ENCODE peak calls at places on chromosomes 11 and 22, in nine cellular contexts. J is psoas muscle, T is cardiac muscle cell, L is Caco-2, H is thoracic aorta, C is body of pancreas, I is A549, O is stomach, U is GM23338. B is an unnamed sample. For H3K4me1, the result is how much of the 10 kb centered on the place peaks cover.

GRCh38 chr22:17861909-17862308 is 87.6 kb upstream of the BID start:
- DNase-seq in C (no peak), L (no peak), I (no peak), H (no peak), U (no peak), J (no peak), O (no peak), T (no peak), B (no peak)

GRCh38 chr22:29813563-29813962 is 24.5 kb downstream of the ASCC2 start:
- DNase-seq in L (no peak), O (no peak), U (peak), H (no peak), T (no peak), C (no peak), J (no peak), I (peak), B (no peak)

GRCh38 chr11:114216804-114217195 is 79.4 kb upstream of the NNMT start:
- DNase-seq in T (no peak), U (no peak), O (no peak), C (no peak), L (no peak), I (no peak), J (no peak), H (no peak), B (no peak)

GRCh38 chr22:20391222-20391621 is 2.7 kb upstream of the ZNF74 start:
- DNase-seq in T (no peak), I (no peak), H (no peak), J (no peak), C (no peak), O (no peak), L (no peak), U (no peak), B (no peak)

GRCh38 chr11:93648168-93648567 is 13.3 kb upstream of the CEP295 start:
- DNase-seq in I (no peak), O (no peak), T (peak), U (peak), H (no peak), L (no peak), J (no peak), C (no peak), B (no peak)

GRCh38 chr11:75233688-75234295 is 6.8 kb upstream of the TPBGL start:
- DNase-seq in O (peak), T (peak), H (no peak), C (no peak), I (no peak), L (peak), J (no peak), U (peak), B (no peak)

GRCh38 chr22:37488337-37489135 is 2.4 kb upstream of the MFNG start:
- DNase-seq in C (no peak), U (no peak), L (no peak), T (no peak), H (no peak), I (no peak), O (no peak), J (no peak), B (no peak)

GRCh38 chr11:95147364-95147905 is 57.8 kb downstream of the ENDOD1 start:
- DNase-seq in L (peak), J (no peak), C (peak), O (no peak), T (peak), I (peak), H (no peak), U (no peak), B (no peak)

GRCh38 chr11:33292306-33292705 is 35.1 kb downstream of the HIPK3 start:
- DNase-seq in J (no peak), T (no peak), O (no peak), H (no peak), I (no peak), U (no peak), L (no peak), C (no peak), B (no peak)

GRCh38 chr11:14342906-14343305 is 16.1 kb downstream of the RRAS2 start:
- DNase-seq in I (no peak), O (no peak), C (no peak), U (no peak), T (peak), L (no peak), H (no peak), J (no peak), B (no peak)

GRCh38 chr11:76284161-76284560 is 77.9 kb upstream of the WNT11 start:
- DNase-seq in O (no peak), U (peak), C (no peak), J (no peak), I (no peak), L (peak), H (no peak), T (no peak), B (no peak)

GRCh38 chr11:112697371-112697770 is 263.8 kb upstream of the NCAM1 start:
- DNase-seq in H (no peak), O (no peak), J (no peak), U (no peak), L (no peak), I (no peak), T (no peak), C (no peak), B (no peak)

GRCh38 chr11:134038897-134039470 is 29.9 kb upstream of the JAM3 start:
- DNase-seq in U (no peak), I (no peak), T (no peak), J (no peak), L (no peak), C (no peak), O (no peak), H (no peak), B (peak)

GRCh38 chr11:64447717-64448598 is 89.0 kb downstream of the RPS6KA4 start:
- DNase-seq in T (peak), O (peak), U (peak), C (peak), J (peak), I (no peak), L (no peak), H (no peak), B (peak)

GRCh38 chr22:42680648-42681047 is 31.5 kb upstream of the CYB5R3 start:
- DNase-seq in I (peak), T (peak), O (no peak), L (no peak), U (no peak), J (peak), H (no peak), C (no peak), B (peak)

GRCh38 chr22:38733329-38734202 is 22.2 kb downstream of the SUN2 start:
- DNase-seq in H (no peak), L (no peak), U (peak), I (peak), J (peak), C (peak), T (peak), O (peak), B (peak)

GRCh38 chr22:42862045-42862734 is 5.1 kb upstream of the ARFGAP3 start:
- DNase-seq in L (no peak), J (no peak), O (no peak), C (no peak), T (no peak), I (no peak), U (no peak), H (no peak), B (no peak)

GRCh38 chr11:102981324-102981910 is 25.9 kb upstream of the MMP13 start:
- DNase-seq in T (no peak), J (no peak), O (no peak), C (no peak), L (no peak), H (no peak), I (no peak), U (peak), B (no peak)

GRCh38 chr22:45096256-45096907 is 67.3 kb upstream of the NUP50 start:
- DNase-seq in U (peak), T (peak), L (peak), O (peak), I (peak), H (no peak), J (no peak), C (peak), B (peak)

GRCh38 chr22:20580611-20581502 is 73.4 kb downstream of the MED15 start:
- DNase-seq in O (no peak), I (no peak), J (no peak), C (no peak), L (no peak), H (no peak), T (no peak), U (no peak), B (no peak)

GRCh38 chr11:67506426-67507032 is 1.4 kb upstream of the PITPNM1 start:
- DNase-seq in H (no peak), I (no peak), L (peak), U (no peak), O (peak), C (peak), T (no peak), J (no peak), B (no peak)
- H3K4me1 ChIP-seq in H (under half), I (under half), L (half or more), U (under half), O (half or more), C (half or more), T (under half), J (under half), B (under half)

GRCh38 chr11:119678351-119678750 is 50.6 kb downstream of the NECTIN1 start:
- DNase-seq in H (no peak), I (no peak), C (no peak), O (no peak), U (no peak), J (no peak), L (no peak), T (no peak), B (no peak)

GRCh38 chr11:119684361-119685072 is 44.5 kb downstream of the NECTIN1 start:
- DNase-seq in L (no peak), I (peak), H (no peak), C (peak), T (peak), U (no peak), O (no peak), J (no peak), B (no peak)

GRCh38 chr11:119683783-119684182 is 45.2 kb downstream of the NECTIN1 start:
- DNase-seq in T (no peak), J (no peak), U (no peak), I (no peak), O (peak), L (no peak), C (peak), H (no peak), B (no peak)

GRCh38 chr11:119680899-119681370 is 48.1 kb downstream of the NECTIN1 start:
- DNase-seq in I (no peak), O (peak), U (no peak), L (no peak), H (no peak), J (peak), C (peak), T (peak), B (no peak)

DNA sequence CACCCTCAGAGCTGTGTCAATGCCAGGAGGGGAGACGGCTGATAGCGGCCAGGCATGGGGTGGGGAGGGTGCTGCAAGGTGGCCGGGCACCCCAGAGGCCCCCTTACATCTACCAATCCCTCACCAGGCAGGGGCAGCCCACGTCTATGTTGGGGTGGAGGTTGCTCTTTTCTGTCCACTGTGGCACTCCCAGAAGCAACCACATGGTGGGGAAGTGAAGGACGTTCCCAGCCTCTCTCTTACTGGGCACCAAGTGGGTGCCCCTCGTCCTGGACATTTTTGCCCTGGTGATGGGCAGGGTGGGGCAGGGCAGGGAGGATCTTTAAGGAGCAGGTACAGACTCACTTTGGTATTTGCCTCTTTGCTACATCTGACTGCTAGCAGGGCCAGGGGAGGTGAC is 47.5 kb downstream of the NECTIN1 start:
- DNase-seq in T (no peak), C (peak), I (no peak), J (no peak), O (no peak), H (no peak), U (no peak), L (no peak), B (no peak)
- TF ChIP-seq CTCF in T (peak), C (peak), I (no peak), J (no peak), O (no peak), H (no peak), U (peak), L (peak), B (no peak)

DNA sequence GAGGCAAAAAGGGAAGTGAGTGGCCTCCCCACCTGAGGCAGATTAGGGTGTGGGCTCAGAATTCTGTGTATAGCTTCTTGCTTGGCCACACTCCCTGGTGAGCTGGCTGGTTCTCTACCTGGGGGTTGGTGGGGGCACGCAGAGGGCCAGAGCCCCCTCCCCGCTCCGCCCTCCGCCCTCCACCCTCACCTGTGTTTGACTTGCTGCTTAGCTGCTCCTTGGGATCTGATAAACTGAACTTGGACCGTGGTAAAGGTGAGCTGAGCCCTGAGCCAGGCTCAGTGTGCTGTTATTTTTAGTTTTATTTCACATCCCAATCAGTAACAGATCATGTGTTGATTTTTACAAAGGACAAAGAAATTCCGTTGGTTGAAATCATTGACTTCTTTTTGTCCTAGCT is 1.9 kb downstream of the OVOL1 start:
- DNase-seq in L (no peak), U (no peak), O (no peak), H (no peak), T (no peak), J (no peak), C (no peak), I (no peak), B (no peak)
- H3K4me1 ChIP-seq in L (under half), U (under half), O (half or more), H (under half), T (under half), J (under half), C (half or more), I (under half), B (under half)

DNA sequence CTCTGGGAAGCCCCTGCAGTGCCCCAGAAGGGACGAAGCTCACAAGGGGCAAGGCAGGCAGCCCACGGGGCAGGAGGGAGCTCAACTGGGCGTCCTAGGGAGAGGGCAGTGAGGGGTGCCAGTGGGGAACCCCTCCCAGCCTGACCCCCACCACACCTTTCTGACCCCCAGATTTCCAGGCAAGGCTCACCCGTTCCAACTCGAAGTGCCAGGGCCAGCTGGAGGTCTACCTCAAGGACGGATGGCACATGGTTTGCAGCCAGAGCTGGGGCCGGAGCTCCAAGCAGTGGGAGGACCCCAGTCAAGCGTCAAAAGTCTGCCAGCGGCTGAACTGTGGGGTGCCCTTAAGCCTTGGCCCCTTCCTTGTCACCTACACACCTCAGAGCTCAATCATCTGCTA is 15.7 kb downstream of the CD5 start:
- DNase-seq in C (no peak), L (no peak), H (no peak), O (no peak), J (no peak), I (no peak), T (no peak), U (no peak), B (no peak)
- TF ChIP-seq CTCF in C (no peak), L (no peak), H (no peak), O (no peak), J (no peak), I (no peak), T (no peak), U (no peak), B (no peak)

DNA sequence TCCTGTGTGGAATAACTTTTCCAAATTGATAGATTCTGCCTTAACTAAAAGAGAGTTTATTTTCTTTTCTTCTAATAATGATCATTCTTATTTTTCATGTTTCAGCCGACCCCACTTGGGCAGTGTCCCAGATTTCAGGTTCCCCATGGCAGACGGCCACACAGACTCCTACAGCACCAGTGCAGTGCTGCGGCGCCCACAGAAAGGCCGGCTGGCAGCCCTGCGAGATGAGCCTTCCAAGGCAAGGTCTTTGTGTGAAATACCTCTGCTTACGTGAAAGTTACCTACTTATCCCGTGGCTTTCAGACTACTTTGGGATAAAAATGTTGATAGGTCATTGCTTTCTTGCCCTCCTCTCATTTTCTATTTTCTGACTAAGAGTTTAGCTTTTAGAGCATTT is 59.3 kb upstream of the CTTN start:
- DNase-seq in O (no peak), J (no peak), U (no peak), T (no peak), L (no peak), I (no peak), H (no peak), C (no peak), B (no peak)
- H3K4me1 ChIP-seq in O (under half), J (under half), U (under half), T (under half), L (under half), I (under half), H (under half), C (under half), B (under half)

DNA sequence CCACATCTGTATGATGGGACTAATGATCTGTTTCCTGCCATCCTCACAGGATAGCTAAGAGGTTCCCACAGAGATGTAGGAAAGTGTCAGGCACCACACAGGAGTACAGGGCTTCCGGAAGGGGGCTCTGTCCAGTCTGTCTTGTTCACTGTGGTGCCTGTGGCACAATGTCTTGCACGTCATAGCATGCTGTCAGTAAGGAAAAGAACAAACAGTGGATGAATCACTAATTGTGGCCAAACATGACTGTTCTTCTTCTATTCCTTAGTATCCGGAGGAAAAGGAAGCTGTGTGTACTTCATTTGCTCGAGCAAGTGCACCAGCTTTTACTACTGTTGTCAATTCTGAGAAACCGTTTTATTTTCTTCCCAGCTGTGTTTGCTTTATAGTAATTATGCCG is 73.4 kb upstream of the YWHAH start:
- DNase-seq in T (peak), J (no peak), O (no peak), H (no peak), I (peak), L (no peak), U (no peak), C (peak), B (no peak)
- TF ChIP-seq CTCF in T (no peak), J (no peak), O (no peak), H (no peak), I (peak), L (no peak), U (no peak), C (no peak), B (no peak)